ENCODE peak calls at places on chromosome 9, in eight cellular contexts. N is stomach, E is AG04449, F is LNCaP clone FGC, O is lung, I is bronchial epithelial cell, K is ovary, B is HFF-Myc. S is an unnamed sample.

GRCh38 chr9:36731576-36731975 is 158.9 kb downstream of the MELK start:
- DNase-seq in N (no peak), K (no peak), O (peak), I (peak), F (no peak), E (no peak), B (no peak), S (no peak)

GRCh38 chr9:73753171-73753570 is 601.5 kb downstream of the ANXA1 start:
- DNase-seq in O (no peak), I (peak), F (no peak), E (no peak), N (no peak), B (no peak), K (no peak), S (no peak)

GRCh38 chr9:38144421-38144820 is 75.4 kb upstream of the SHB start:
- DNase-seq in E (no peak), O (no peak), B (no peak), N (no peak), F (no peak), I (peak), K (no peak), S (no peak)

GRCh38 chr9:135239100-135239768 is 151.8 kb downstream of the OLFM1 start:
- DNase-seq in F (no peak), B (no peak), E (no peak), N (no peak), I (no peak), K (no peak), O (no peak), S (no peak)

GRCh38 chr9:112842555-112842954 is 48.1 kb downstream of the SLC46A2 start:
- DNase-seq in O (no peak), I (no peak), B (no peak), K (no peak), F (no peak), N (no peak), E (no peak), S (no peak)

GRCh38 chr9:138058181-138058580 is 180.6 kb downstream of the CACNA1B start:
- DNase-seq in K (peak), B (no peak), E (no peak), N (no peak), F (no peak), O (no peak), I (no peak), S (no peak)

GRCh38 chr9:123424552-123425225 is 68.7 kb downstream of the CRB2 start:
- DNase-seq in O (no peak), N (no peak), E (no peak), F (no peak), K (no peak), I (no peak), B (no peak), S (no peak)

GRCh38 chr9:120030847-120031246 is 549.1 kb downstream of the CDK5RAP2 start:
- DNase-seq in I (no peak), K (no peak), O (no peak), N (no peak), F (no peak), B (no peak), E (no peak), S (no peak)

GRCh38 chr9:72459308-72459707 is 62.1 kb upstream of the TMC1 start:
- DNase-seq in E (no peak), O (no peak), K (no peak), N (no peak), B (no peak), F (no peak), I (no peak), S (no peak)

GRCh38 chr9:95623614-95624013 is 106.8 kb upstream of the PTCH1 start:
- DNase-seq in N (no peak), K (no peak), B (no peak), O (no peak), F (no peak), E (no peak), I (no peak), S (no peak)

GRCh38 chr9:106860731-106861584 is 2.0 kb upstream of the ZNF462 start:
- DNase-seq in B (no peak), N (no peak), E (no peak), I (peak), F (no peak), O (peak), K (peak), S (no peak)

GRCh38 chr9:3401556-3401955 is 124.2 kb downstream of the RFX3 start:
- DNase-seq in N (no peak), O (no peak), E (no peak), I (no peak), K (no peak), F (no peak), B (no peak), S (no peak)

GRCh38 chr9:128370752-128371621 is at the start of gene URM1:
- DNase-seq in B (peak), I (peak), O (peak), E (peak), K (peak), N (peak), F (peak), S (peak)
- TF ChIP-seq CTCF in B (no peak), I (peak), O (no peak), E (peak), K (no peak), N (no peak), F (peak), S (no peak)

GRCh38 chr9:131631254-131631653 is 85.9 kb downstream of the PRRT1B start:
- DNase-seq in N (no peak), E (no peak), B (no peak), O (no peak), K (no peak), F (no peak), I (no peak), S (no peak)

GRCh38 chr9:131635912-131636311 is 90.6 kb downstream of the PRRT1B start:
- DNase-seq in K (no peak), N (no peak), B (no peak), E (no peak), O (no peak), I (no peak), F (no peak), S (no peak)

GRCh38 chr9:131636593-131636992 is 91.3 kb downstream of the PRRT1B start:
- DNase-seq in N (no peak), I (no peak), E (no peak), O (no peak), B (no peak), F (no peak), K (no peak), S (no peak)

GRCh38 chr9:131633491-131634031 is 88.2 kb downstream of the PRRT1B start:
- DNase-seq in O (no peak), B (no peak), N (no peak), E (no peak), K (no peak), F (no peak), I (peak), S (no peak)

GRCh38 chr9:131635285-131635684 is 90.0 kb downstream of the PRRT1B start:
- DNase-seq in O (peak), F (peak), E (peak), I (peak), N (peak), B (peak), K (peak), S (peak)
- TF ChIP-seq CTCF in O (no peak), F (no peak), E (peak), I (no peak), N (no peak), B (no peak), K (no peak), S (no peak)

GRCh38 chr9:122016789-122017188 is 76.3 kb downstream of the TTLL11 start:
- DNase-seq in B (no peak), O (no peak), F (no peak), I (no peak), K (peak), E (no peak), N (no peak), S (no peak)
- TF ChIP-seq CTCF in B (peak), O (peak), F (peak), I (peak), K (peak), E (peak), N (no peak), S (no peak)

DNA sequence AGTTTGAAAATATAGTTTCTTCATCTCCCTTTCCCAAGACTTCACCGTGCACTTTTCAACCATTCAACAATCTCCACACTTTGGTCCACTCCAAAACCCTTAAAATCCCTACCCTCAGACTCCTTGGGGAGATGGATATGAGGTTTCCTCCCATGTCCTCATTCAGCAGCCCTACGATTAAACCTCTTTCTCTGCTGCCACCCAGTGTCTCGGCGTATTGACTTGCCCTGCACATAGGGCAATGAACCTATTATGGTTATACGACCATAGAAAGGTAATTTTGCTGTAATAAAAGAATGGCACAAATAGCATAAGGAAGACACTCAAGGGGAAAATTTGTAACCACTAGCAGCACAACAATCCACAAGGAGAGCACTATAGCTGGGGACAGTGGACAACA is 803.5 kb downstream of the TLE1 start:
- DNase-seq in N (no peak), F (no peak), K (peak), I (peak), E (no peak), O (no peak), B (no peak), S (no peak)
- TF ChIP-seq CTCF in N (no peak), F (peak), K (no peak), I (no peak), E (no peak), O (no peak), B (peak), S (no peak)

GRCh38 chr9:91770229-91770628 is 179.8 kb downstream of the ROR2 start:
- DNase-seq in I (peak), B (no peak), K (no peak), O (no peak), F (no peak), E (no peak), N (no peak), S (no peak)

GRCh38 chr9:91773166-91773565 is 176.9 kb downstream of the ROR2 start:
- DNase-seq in N (no peak), F (no peak), E (no peak), B (no peak), I (no peak), K (no peak), O (no peak), S (no peak)

GRCh38 chr9:91771864-91772263 is 178.2 kb downstream of the ROR2 start:
- DNase-seq in E (no peak), N (no peak), K (no peak), F (no peak), B (no peak), I (no peak), O (no peak), S (no peak)

GRCh38 chr9:91768977-91769916 is 180.8 kb downstream of the ROR2 start:
- DNase-seq in B (no peak), F (no peak), E (no peak), O (no peak), K (no peak), N (no peak), I (no peak), S (no peak)

GRCh38 chr9:91771027-91771426 is 179.0 kb downstream of the ROR2 start:
- DNase-seq in B (peak), K (peak), F (no peak), E (peak), N (no peak), I (peak), O (peak), S (no peak)
- TF ChIP-seq CTCF in B (peak), K (peak), F (no peak), E (peak), N (no peak), I (peak), O (no peak), S (no peak)

GRCh38 chr9:118303216-118303615 is 599.0 kb downstream of the TLR4 start:
- DNase-seq in I (peak), B (no peak), E (no peak), O (no peak), F (no peak), K (no peak), N (no peak), S (no peak)

GRCh38 chr9:118305371-118305770 is 601.2 kb downstream of the TLR4 start:
- DNase-seq in E (no peak), F (no peak), N (no peak), I (no peak), O (no peak), K (no peak), B (no peak), S (no peak)

GRCh38 chr9:118306773-118307172 is 602.6 kb downstream of the TLR4 start:
- DNase-seq in N (no peak), O (no peak), I (no peak), K (no peak), E (no peak), F (no peak), B (no peak), S (no peak)

DNA sequence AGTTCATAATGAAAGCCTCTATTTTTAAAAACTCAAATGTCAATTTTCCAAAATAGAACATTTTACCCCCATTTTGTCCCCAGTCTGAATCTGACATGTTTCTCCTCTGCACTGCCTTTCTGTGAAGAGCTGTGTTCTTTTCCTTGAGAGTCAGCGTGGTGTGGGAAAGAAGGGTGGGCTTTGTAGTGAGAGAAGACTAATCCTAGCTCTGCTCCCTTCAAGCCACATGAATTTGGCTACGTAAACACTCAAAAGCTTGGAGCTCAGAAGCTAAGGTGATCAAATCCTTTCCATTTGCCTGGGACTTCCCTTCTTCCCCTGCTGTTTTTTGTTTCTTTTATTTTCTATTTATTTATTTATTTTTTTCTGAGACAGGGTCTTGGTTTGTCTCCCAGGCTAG is 598.5 kb downstream of the TLR4 start:
- DNase-seq in N (no peak), I (no peak), E (no peak), B (no peak), O (no peak), K (no peak), F (no peak), S (no peak)
- TF ChIP-seq CTCF in N (no peak), I (no peak), E (no peak), B (no peak), O (no peak), K (no peak), F (no peak), S (no peak)

DNA sequence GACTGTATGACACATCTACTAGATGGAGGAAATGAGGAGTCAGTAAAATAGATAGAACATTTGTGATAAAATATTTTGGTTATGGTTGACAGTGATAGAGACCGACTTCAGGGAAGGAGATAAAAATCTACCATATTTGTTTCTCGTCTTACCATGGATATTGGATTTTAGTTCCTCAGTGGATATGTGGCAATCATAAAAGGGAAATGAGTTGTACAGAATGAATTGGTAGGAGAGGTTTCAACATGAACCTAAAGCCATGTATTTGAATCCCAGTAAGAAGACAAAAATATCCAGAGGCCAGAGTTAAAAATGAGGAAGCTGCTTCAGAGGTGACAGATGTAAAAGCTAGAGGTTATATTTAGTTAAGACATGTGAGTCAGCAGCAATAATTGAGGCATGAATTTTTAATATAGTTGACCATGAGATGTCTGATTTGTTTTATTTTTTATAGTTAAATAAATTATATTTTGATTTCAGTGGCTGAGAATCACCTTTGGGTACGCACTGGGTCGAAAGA is 480.4 kb upstream of the TUSC1 start:
- DNase-seq in N (no peak), B (no peak), O (no peak), I (no peak), K (no peak), E (no peak), F (no peak), S (no peak)
- TF ChIP-seq CTCF in N (no peak), B (no peak), O (no peak), I (no peak), K (no peak), E (no peak), F (no peak), S (no peak)

GRCh38 chr9:121837113-121838010 is 185.9 kb downstream of the DAB2IP start:
- DNase-seq in O (no peak), N (peak), E (no peak), F (no peak), I (no peak), K (peak), B (no peak), S (no peak)

GRCh38 chr9:121840838-121841760 is 189.7 kb downstream of the DAB2IP start:
- DNase-seq in F (no peak), O (no peak), I (no peak), K (no peak), B (no peak), N (peak), E (no peak), S (no peak)

GRCh38 chr9:121839726-121840500 is 188.5 kb downstream of the DAB2IP start:
- DNase-seq in I (no peak), F (no peak), E (no peak), O (no peak), K (no peak), N (no peak), B (no peak), S (no peak)

GRCh38 chr9:121836382-121836885 is 185.0 kb downstream of the DAB2IP start:
- DNase-seq in N (peak), F (no peak), K (peak), I (no peak), O (no peak), E (no peak), B (no peak), S (no peak)

DNA sequence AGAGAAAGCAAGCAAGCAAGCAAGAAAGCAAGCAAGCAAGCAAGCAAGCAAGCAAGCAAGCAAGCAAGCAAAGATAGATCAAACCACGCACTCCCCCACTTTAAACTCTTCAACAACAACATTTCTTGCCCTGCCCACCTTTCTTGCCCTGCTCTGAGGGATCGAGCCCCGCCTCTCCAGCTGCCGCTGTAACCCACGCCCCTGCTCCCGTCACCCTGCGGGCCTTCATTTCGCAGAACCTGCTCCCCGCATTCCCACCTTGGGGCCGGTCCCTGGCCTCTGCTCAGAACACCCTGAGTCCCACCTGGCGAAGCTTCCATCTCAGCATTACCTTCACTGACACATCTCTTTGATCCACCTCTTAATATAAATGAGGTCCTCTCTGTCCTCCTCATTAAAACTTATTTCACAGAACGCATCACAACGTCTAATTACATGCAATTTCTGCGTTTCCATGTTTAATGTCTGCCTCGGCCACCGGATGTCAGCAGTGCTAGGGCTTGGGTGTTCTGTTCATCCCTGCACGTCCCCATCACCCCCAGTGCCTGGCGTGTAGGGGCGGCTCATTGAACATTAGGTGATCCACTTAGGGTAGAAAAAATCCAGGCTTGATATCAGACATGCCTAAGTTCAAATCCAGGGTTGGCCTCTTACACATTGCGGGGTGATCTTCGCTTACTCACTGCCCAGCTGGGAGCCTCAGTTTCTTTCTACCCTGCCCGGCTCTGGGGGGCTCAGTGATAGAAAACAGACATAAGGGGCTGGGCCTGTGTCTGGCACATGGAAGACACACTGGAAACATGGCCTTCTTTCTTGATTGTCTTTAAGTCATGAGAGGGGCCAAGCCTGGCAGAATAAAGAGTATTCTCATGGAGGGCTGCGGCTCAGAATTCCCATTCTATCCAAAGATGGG is 187.6 kb downstream of the DAB2IP start:
- DNase-seq in I (no peak), B (no peak), F (no peak), E (no peak), K (no peak), N (peak), O (no peak), S (no peak)
- TF ChIP-seq CTCF in I (no peak), B (peak), F (peak), E (no peak), K (no peak), N (no peak), O (no peak), S (no peak)

DNA sequence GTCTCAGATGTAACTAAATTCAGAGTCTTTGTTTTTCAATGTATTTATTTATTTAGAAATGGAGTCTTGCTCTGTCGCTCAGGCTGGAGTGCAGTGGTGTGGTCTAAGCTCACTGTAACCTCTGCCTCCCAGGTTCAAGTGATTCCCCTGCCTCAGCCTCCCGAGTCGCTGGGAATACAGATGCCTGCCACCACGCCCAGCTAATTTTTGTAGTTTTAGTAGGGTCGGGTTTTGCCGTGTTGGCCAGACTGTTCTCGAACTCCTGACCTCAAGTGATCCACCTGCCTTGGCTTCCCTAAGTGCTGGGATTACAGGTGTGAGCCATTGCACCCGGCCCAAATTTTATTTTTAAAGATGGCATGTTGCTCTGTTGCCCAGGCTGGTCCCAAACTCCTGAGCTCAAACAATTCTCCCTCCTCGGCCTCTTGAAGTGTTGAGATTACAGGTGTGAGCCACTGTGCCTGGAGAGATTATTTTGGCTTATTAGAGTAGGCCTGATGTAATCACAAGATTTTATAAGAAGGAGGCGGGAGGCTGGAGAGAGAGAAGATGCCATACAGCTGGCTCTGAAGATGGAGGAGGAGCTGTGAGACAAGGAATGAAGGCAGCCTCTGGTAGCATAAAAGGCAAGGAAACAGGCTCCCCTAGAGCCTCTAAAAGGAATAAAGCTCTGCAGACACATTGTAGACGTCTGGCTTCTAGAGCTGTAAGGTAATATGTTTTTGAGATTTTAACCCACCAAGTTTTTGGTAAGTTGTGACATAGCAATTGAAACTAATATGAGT is 12.9 kb upstream of the KLF9 start:
- DNase-seq in E (no peak), F (no peak), N (no peak), K (no peak), B (no peak), I (no peak), O (no peak), S (no peak)
- TF ChIP-seq CTCF in E (no peak), F (no peak), N (no peak), K (no peak), B (no peak), I (no peak), O (no peak), S (no peak)

GRCh38 chr9:109972026-109973005 is 192.3 kb downstream of the PALM2AKAP2 start:
- DNase-seq in K (no peak), I (no peak), F (no peak), B (no peak), E (no peak), O (no peak), N (no peak), S (peak)
- TF ChIP-seq CTCF in K (no peak), I (no peak), F (no peak), B (no peak), E (no peak), O (no peak), N (no peak), S (no peak)

S was measured in activated B cell treated with CpG ODN at 0.5 μM for 24 hours.